ENCODE peak calls at places on chromosomes 3 and 15, in six cellular contexts. One of them, this sample, is unnamed.

GRCh38 chr3:187291001-187291511 is 481 bp downstream of the MASP1 start:
- DNase-seq in G401: no peak
- DNase-seq in activated T-helper 1 cell treated with Interleukin-2 at 50 U/mL for 16 hours: no peak
- DNase-seq in GM12864: no peak
- DNase-seq in activated CD4-positive, alpha-beta T cell treated with anti-CD3 and anti-CD28 coated beads, Interleukin-2, amount 10 ng/mL, durations not matched to agents 7 days and 5 days: no peak
- DNase-seq in stimulated activated CD8-positive, alpha-beta memory T cell treated with anti-CD3 and anti-CD28 coated beads, Interleukin-2, amount 100 ng/mL, for 1 hour: no peak
- DNase-seq in this sample: no peak

GRCh38 chr3:160478338-160478737 is 28.8 kb upstream of the TRIM59 start:
- DNase-seq in stimulated activated CD8-positive, alpha-beta memory T cell treated with anti-CD3 and anti-CD28 coated beads, Interleukin-2, amount 100 ng/mL, for 1 hour: no peak
- DNase-seq in activated T-helper 1 cell treated with Interleukin-2 at 50 U/mL for 16 hours: no peak
- DNase-seq in GM12864: no peak
- DNase-seq in G401: no peak
- DNase-seq in activated CD4-positive, alpha-beta T cell treated with anti-CD3 and anti-CD28 coated beads, Interleukin-2, amount 10 ng/mL, durations not matched to agents 7 days and 5 days: no peak
- DNase-seq in this sample: no peak

GRCh38 chr3:141370065-141370533 is 1.8 kb downstream of the ZBTB38 start:
- DNase-seq in G401: peak
- DNase-seq in activated T-helper 1 cell treated with Interleukin-2 at 50 U/mL for 16 hours: peak
- DNase-seq in stimulated activated CD8-positive, alpha-beta memory T cell treated with anti-CD3 and anti-CD28 coated beads, Interleukin-2, amount 100 ng/mL, for 1 hour: peak
- DNase-seq in activated CD4-positive, alpha-beta T cell treated with anti-CD3 and anti-CD28 coated beads, Interleukin-2, amount 10 ng/mL, durations not matched to agents 7 days and 5 days: peak
- DNase-seq in GM12864: peak
- DNase-seq in this sample: peak

GRCh38 chr3:141798455-141798854 is 35.2 kb downstream of the GRK7 start:
- DNase-seq in GM12864: no peak
- DNase-seq in activated CD4-positive, alpha-beta T cell treated with anti-CD3 and anti-CD28 coated beads, Interleukin-2, amount 10 ng/mL, durations not matched to agents 7 days and 5 days: no peak
- DNase-seq in activated T-helper 1 cell treated with Interleukin-2 at 50 U/mL for 16 hours: no peak
- DNase-seq in stimulated activated CD8-positive, alpha-beta memory T cell treated with anti-CD3 and anti-CD28 coated beads, Interleukin-2, amount 100 ng/mL, for 1 hour: no peak
- DNase-seq in G401: no peak
- DNase-seq in this sample: no peak

GRCh38 chr15:59993950-59994401 is 10.1 kb upstream of the FOXB1 start:
- DNase-seq in GM12864: no peak
- DNase-seq in stimulated activated CD8-positive, alpha-beta memory T cell treated with anti-CD3 and anti-CD28 coated beads, Interleukin-2, amount 100 ng/mL, for 1 hour: no peak
- DNase-seq in activated T-helper 1 cell treated with Interleukin-2 at 50 U/mL for 16 hours: no peak
- DNase-seq in activated CD4-positive, alpha-beta T cell treated with anti-CD3 and anti-CD28 coated beads, Interleukin-2, amount 10 ng/mL, durations not matched to agents 7 days and 5 days: no peak
- DNase-seq in G401: no peak
- DNase-seq in this sample: no peak

GRCh38 chr3:24069045-24069444 is 124.0 kb downstream of the NR1D2 start:
- DNase-seq in activated T-helper 1 cell treated with Interleukin-2 at 50 U/mL for 16 hours: no peak
- DNase-seq in G401: no peak
- DNase-seq in activated CD4-positive, alpha-beta T cell treated with anti-CD3 and anti-CD28 coated beads, Interleukin-2, amount 10 ng/mL, durations not matched to agents 7 days and 5 days: no peak
- DNase-seq in stimulated activated CD8-positive, alpha-beta memory T cell treated with anti-CD3 and anti-CD28 coated beads, Interleukin-2, amount 100 ng/mL, for 1 hour: no peak
- DNase-seq in GM12864: no peak
- DNase-seq in this sample: no peak

GRCh38 chr3:195075199-195075940 is 195.6 kb downstream of the XXYLT1 start:
- DNase-seq in activated CD4-positive, alpha-beta T cell treated with anti-CD3 and anti-CD28 coated beads, Interleukin-2, amount 10 ng/mL, durations not matched to agents 7 days and 5 days: no peak
- DNase-seq in stimulated activated CD8-positive, alpha-beta memory T cell treated with anti-CD3 and anti-CD28 coated beads, Interleukin-2, amount 100 ng/mL, for 1 hour: no peak
- DNase-seq in activated T-helper 1 cell treated with Interleukin-2 at 50 U/mL for 16 hours: no peak
- DNase-seq in GM12864: no peak
- DNase-seq in G401: no peak
- DNase-seq in this sample: no peak

GRCh38 chr3:132867526-132867925 is 145.3 kb upstream of the NPHP3 start:
- DNase-seq in GM12864: no peak
- DNase-seq in activated T-helper 1 cell treated with Interleukin-2 at 50 U/mL for 16 hours: no peak
- DNase-seq in stimulated activated CD8-positive, alpha-beta memory T cell treated with anti-CD3 and anti-CD28 coated beads, Interleukin-2, amount 100 ng/mL, for 1 hour: no peak
- DNase-seq in G401: no peak
- DNase-seq in activated CD4-positive, alpha-beta T cell treated with anti-CD3 and anti-CD28 coated beads, Interleukin-2, amount 10 ng/mL, durations not matched to agents 7 days and 5 days: no peak
- DNase-seq in this sample: no peak

This sample was measured in effector CD4-positive, alpha-beta T cell.